ENCODE peak calls at places on chromosomes 6 and 20, in seven cellular contexts. K, Q, E, A, H, Z and P are unnamed samples.

GRCh38 chr20:50387996-50388332 is 122.2 kb upstream of the PTPN1 start:
- DNase-seq in Z (no peak), E (no peak), Q (no peak), K (no peak), A (no peak), H (no peak), P (no peak)

GRCh38 chr6:157089851-157090250 is 233.5 kb downstream of the TMEM242 start:
- DNase-seq in E (no peak), Q (no peak), H (no peak), A (no peak), K (no peak), Z (no peak), P (no peak)

GRCh38 chr6:144555078-144555477 is 269.9 kb downstream of the UTRN start:
- DNase-seq in A (no peak), Q (no peak), H (no peak), K (no peak), Z (no peak), E (no peak), P (no peak)

GRCh38 chr6:166306378-166307081 is 1.7 kb downstream of the PRR18 start:
- DNase-seq in Z (no peak), K (no peak), H (no peak), A (no peak), E (no peak), Q (no peak), P (no peak)

GRCh38 chr20:1894471-1894950 is 696 bp upstream of the SIRPA start:
- DNase-seq in Q (no peak), E (peak; percentile 85), Z (peak; percentile 38), H (peak; percentile 60), A (no peak), K (no peak), P (peak; percentile 81)

GRCh38 chr6:143592335-143592734 is 80.8 kb upstream of the FUCA2 start:
- DNase-seq in A (no peak), Q (no peak), Z (no peak), E (no peak), H (no peak), K (no peak), P (no peak)

GRCh38 chr6:4466769-4467480 is 309.3 kb upstream of the CDYL start:
- DNase-seq in E (no peak), Q (no peak), K (no peak), H (no peak), Z (no peak), A (no peak), P (no peak)

GRCh38 chr6:145733770-145734169 is 1.6 kb downstream of the EPM2A start:
- DNase-seq in E (no peak), K (no peak), Q (no peak), Z (no peak), A (no peak), H (no peak), P (no peak)

GRCh38 chr6:113433506-113433991 is 423.6 kb upstream of the MARCKS start:
- DNase-seq in K (no peak), A (no peak), H (no peak), Z (no peak), E (peak; percentile 67), Q (peak; percentile 54), P (no peak)

GRCh38 chr20:63346131-63347080 is 14.7 kb downstream of the CHRNA4 start:
- DNase-seq in Z (no peak), K (no peak), Q (no peak), H (no peak), E (no peak), A (no peak), P (no peak)